ENCODE peak calls at places on chromosomes 3 and 15, in five cellular contexts. P is fibroblast of lung, U is IMR-90, G is H9, R is esophagus muscularis mucosa. Q is an unnamed sample. For H3K9me3, the result is how much of the 10 kb centered on the place peaks cover.

GRCh38 chr15:45535486-45536042 is 13.0 kb upstream of the SLC30A4 start:
- DNase-seq in P (no peak), U (no peak), G (no peak), R (no peak), Q (no peak)

GRCh38 chr15:80825361-80826030 is 46.3 kb downstream of the CEMIP start:
- DNase-seq in P (no peak), U (no peak), G (no peak), R (no peak), Q (peak)

GRCh38 chr3:148082881-148083280 is 614.8 kb upstream of the AGTR1 start:
- DNase-seq in P (no peak), U (no peak), G (no peak), R (no peak), Q (no peak)

GRCh38 chr3:124299831-124300230 is 307.9 kb upstream of the ROPN1 start:
- DNase-seq in P (no peak), U (no peak), G (no peak), R (no peak), Q (no peak)

GRCh38 chr15:29208352-29208751 is 61.3 kb downstream of the NSMCE3 start:
- DNase-seq in P (no peak), U (no peak), G (no peak), R (peak), Q (no peak)

GRCh38 chr3:121231872-121232271 is 313.9 kb downstream of the POLQ start:
- DNase-seq in P (no peak), U (no peak), G (no peak), R (no peak), Q (no peak)

GRCh38 chr3:14319654-14320182 is 82.7 kb upstream of the SLC6A6 start:
- DNase-seq in P (peak), U (peak), G (peak), R (no peak), Q (peak)

GRCh38 chr3:20637729-20638128 is 451.7 kb upstream of the SGO1 start:
- DNase-seq in P (no peak), U (peak), G (no peak), R (no peak), Q (no peak)

GRCh38 chr3:124882749-124883148 is 4.4 kb downstream of the ITGB5 start:
- DNase-seq in P (no peak), U (peak), G (no peak), R (no peak), Q (no peak)

GRCh38 chr3:146536681-146537080 is 7.7 kb downstream of the PLSCR1 start:
- DNase-seq in P (no peak), U (no peak), G (no peak), R (no peak), Q (no peak)

GRCh38 chr3:121998030-121998580 is 23.9 kb downstream of the ILDR1 start:
- DNase-seq in P (peak), U (peak), G (no peak), R (peak), Q (peak)

GRCh38 chr3:54228806-54229205 is 106.5 kb downstream of the CACNA2D3 start:
- DNase-seq in P (no peak), U (no peak), G (no peak), R (no peak), Q (no peak)

GRCh38 chr15:43370975-43371974 is at the start of the genes TUBGCP4 and ZSCAN29:
- DNase-seq in P (peak), U (peak), G (peak), R (peak), Q (peak)

GRCh38 chr3:30768703-30769550 is 125.5 kb downstream of the GADL1 start:
- DNase-seq in P (peak), U (peak), G (peak), R (no peak), Q (peak)

DNA sequence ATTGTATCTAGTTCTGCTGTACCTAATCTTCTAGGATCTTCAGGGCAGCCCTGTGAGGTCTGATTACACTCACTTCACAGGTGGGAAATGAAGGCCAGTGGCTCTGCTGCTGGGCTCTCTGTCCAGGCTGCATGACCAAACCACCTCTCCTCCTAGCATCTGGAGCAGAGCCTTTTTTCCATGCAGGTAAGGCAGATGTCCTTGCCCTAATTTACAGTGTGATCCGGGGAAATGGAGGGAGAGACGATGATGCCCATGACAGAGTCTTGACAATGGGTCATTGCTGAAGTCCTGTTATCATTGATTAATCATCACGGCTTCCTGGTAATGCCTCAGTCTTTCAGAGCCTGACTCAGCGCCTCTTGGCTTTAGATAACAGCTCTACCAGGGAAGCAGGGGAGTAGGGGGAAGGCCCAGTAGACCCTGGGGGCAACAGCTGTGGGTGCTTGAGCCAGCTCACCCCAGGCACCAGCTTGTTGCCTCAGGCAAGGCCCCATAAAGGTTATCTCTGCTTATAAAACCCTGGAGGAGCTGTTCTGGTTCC is 153.4 kb downstream of the GABRG3 start:
- DNase-seq in P (no peak), U (no peak), G (no peak), R (peak), Q (no peak)
- H3K9me3 ChIP-seq in P (under half), U (under half), G (under half), R (under half), Q (half or more)

DNA sequence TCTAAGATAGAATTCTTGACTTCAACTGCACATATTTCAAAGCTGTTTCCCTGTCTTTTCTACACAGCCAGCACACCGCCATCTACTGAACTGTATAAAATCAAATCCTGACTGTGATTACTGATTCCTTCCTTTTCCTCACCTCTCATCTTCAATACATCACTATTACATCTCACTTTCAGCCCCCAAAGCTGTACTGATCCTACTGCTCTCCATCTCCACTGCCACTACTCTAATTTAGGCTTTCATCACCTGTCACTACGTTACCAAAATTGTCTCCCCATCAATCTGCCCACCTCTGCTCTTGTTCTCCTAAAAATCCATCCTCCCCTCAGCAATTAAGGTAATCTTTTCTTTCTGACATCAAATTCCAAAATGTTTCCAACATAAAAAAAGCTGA is 4.5 kb upstream of the CCDC39 start:
- DNase-seq in P (no peak), U (no peak), G (no peak), R (no peak), Q (no peak)
- TF ChIP-seq CTCF in P (no peak), U (no peak), G (no peak), R (no peak), Q (no peak)

GRCh38 chr15:20356444-20357138 is 185.0 kb downstream of the GOLGA6L6 start:
- DNase-seq in P (no peak), U (no peak), G (peak), R (peak), Q (no peak)
- H3K9me3 ChIP-seq in P (under half), U (half or more), G (half or more), R (under half), Q (under half)

DNA sequence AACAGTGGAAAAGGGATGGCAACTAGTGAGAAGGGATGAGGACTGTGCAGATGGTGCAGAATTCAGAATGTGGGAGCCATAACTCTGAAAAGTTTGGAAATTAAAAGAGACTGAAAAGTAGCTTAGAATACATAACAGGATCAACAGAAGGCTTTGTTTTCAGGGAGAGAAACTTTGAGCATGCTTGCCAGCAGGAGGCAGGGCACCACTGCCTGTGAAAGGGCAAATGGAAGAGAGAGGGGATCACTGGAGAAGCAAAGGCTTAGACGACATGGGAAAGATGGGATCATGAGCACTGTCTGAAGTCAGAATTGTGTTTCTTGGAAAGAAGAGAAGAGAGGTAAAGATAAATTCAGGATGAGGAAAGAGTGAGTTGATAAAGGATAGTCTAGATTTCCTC is 99.6 kb downstream of the ABI3BP start:
- DNase-seq in P (peak), U (peak), G (peak), R (no peak), Q (peak)
- TF ChIP-seq CTCF in P (peak), U (peak), G (peak), R (peak), Q (peak)

GRCh38 chr3:126970101-126970500 is 12.8 kb upstream of the PLXNA1 start:
- DNase-seq in P (no peak), U (no peak), G (no peak), R (no peak), Q (no peak)

GRCh38 chr3:126971891-126972351 is 11.0 kb upstream of the PLXNA1 start:
- DNase-seq in P (peak), U (peak), G (peak), R (peak), Q (no peak)

GRCh38 chr3:126969586-126969985 is 13.3 kb upstream of the PLXNA1 start:
- DNase-seq in P (peak), U (peak), G (no peak), R (no peak), Q (no peak)

GRCh38 chr3:126968995-126969385 is 13.9 kb upstream of the PLXNA1 start:
- DNase-seq in P (no peak), U (no peak), G (no peak), R (no peak), Q (no peak)

DNA sequence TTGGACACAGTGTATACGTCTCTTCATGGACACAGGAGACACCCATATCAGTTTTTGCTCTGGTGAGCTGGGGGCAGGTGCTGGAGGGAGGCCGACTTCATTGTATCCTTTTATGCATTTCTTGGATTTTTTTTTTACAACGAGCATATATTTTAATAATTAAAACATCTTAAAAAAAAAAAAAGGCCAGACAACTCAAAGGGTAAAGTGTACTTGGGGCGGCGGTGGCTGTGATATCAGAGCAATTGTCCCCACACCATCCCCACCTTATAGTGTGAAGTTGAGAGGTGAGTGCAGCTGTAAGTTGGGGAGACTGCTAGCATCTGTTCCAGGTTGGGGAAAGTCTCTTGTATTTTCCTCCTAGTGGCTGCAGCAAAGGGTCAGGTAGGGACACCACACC is 12.0 kb upstream of the PLXNA1 start:
- DNase-seq in P (no peak), U (no peak), G (no peak), R (no peak), Q (no peak)
- H3K9me3 ChIP-seq in P (under half), U (under half), G (under half), R (under half), Q (under half)

Q was measured in mammary epithelial cell.